ENCODE peak calls at places on chromosomes 13 and 19, in five cellular contexts. One of them, this sample, is unnamed.
A peak's percentile ranks its signal among the peaks of the same experiment; 100 is the strongest.

GRCh38 chr19:40805258-40805868 is 6.4 kb downstream of the EGLN2 start:
- DNase-seq in K562: no peak
- DNase-seq in ascending aorta: no peak
- DNase-seq in tibial artery: no peak
- DNase-seq in pancreas: peak; percentile 53
- DNase-seq in this sample: no peak

GRCh38 chr13:63208811-63209210 is 1793.2 kb upstream of the PCDH20 start:
- DNase-seq in pancreas: no peak
- DNase-seq in ascending aorta: no peak
- DNase-seq in tibial artery: no peak
- DNase-seq in K562: no peak
- DNase-seq in this sample: no peak

GRCh38 chr13:46759861-46760260 is 37.1 kb downstream of the ESD start:
- DNase-seq in tibial artery: no peak
- DNase-seq in pancreas: no peak
- DNase-seq in K562: no peak
- DNase-seq in ascending aorta: no peak
- DNase-seq in this sample: no peak

GRCh38 chr19:55437410-55437809 is 5.7 kb downstream of the SHISA7 start:
- DNase-seq in ascending aorta: no peak
- DNase-seq in pancreas: peak; percentile 31
- DNase-seq in tibial artery: no peak
- DNase-seq in K562: peak; percentile 78
- DNase-seq in this sample: no peak

GRCh38 chr13:86572115-86572514 is 772.9 kb upstream of the SLITRK6 start:
- DNase-seq in K562: no peak
- DNase-seq in tibial artery: no peak
- DNase-seq in ascending aorta: no peak
- DNase-seq in pancreas: no peak
- DNase-seq in this sample: peak; percentile 21

GRCh38 chr13:35723820-35724219 is 247.3 kb upstream of the MAB21L1 start:
- DNase-seq in tibial artery: peak; percentile 53
- DNase-seq in ascending aorta: no peak
- DNase-seq in pancreas: no peak
- DNase-seq in K562: no peak
- DNase-seq in this sample: no peak

GRCh38 chr13:87344176-87344575 is 327.0 kb upstream of the SLITRK5 start:
- DNase-seq in tibial artery: no peak
- DNase-seq in ascending aorta: no peak
- DNase-seq in K562: no peak
- DNase-seq in pancreas: no peak
- DNase-seq in this sample: no peak

GRCh38 chr13:43684947-43685725 is 101.6 kb downstream of the ENOX1 start:
- DNase-seq in K562: no peak
- DNase-seq in pancreas: no peak
- DNase-seq in tibial artery: no peak
- DNase-seq in ascending aorta: no peak
- DNase-seq in this sample: no peak

DNA sequence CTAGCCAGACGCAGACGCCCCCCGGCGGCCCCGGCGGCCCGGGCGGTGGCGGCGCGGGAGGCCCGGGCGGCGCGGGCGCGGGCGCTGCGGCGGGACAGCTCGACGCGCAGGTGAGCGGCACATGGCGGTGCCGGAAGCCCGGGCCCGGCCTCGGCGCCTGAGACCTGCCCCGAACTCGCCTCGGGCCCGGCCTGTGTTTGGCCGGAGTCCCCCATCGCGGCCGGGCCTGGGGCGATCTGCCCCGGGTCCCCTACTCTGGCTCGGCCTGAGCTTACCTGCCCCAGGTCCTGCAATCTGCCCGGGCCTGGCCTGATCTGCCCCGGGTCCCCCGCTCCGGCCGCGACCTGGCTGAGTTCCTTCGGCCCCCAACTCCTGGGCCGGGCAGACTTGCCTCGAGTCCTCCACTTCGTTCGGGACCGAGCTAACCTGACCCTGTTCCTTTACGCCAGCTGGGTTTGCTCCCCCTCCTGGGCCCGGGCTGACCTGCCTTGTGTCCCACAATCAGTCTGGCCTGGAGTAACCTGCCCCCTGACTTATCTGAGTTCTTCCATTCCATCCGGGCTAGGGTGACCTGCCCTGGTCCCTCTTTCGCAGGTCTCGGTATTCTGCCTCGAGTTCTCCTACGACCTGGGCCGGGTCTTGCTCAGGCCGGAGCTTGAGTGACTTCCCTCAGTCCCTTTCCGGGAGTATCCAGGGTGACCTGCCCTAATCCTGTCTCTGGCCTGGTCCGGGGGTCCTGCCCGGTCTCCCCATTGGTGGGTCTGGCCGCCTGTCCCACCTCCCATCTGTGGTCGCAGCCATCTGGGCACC is 777 bp downstream of the UPF1 start:
- DNase-seq in pancreas: no peak
- DNase-seq in ascending aorta: no peak
- DNase-seq in tibial artery: no peak
- DNase-seq in K562: peak; percentile 71
- DNase-seq in this sample: no peak
- H3K27ac ChIP-seq in pancreas: peak overlapping the region; percentile 89
- H3K27ac ChIP-seq in ascending aorta: peak overlapping the region; percentile 34
- H3K27ac ChIP-seq in tibial artery: peak overlapping the region; percentile 79
- H3K27ac ChIP-seq in K562: peak overlapping the region; percentile 96
- H3K27ac ChIP-seq in this sample: no peak overlapping the region

DNA sequence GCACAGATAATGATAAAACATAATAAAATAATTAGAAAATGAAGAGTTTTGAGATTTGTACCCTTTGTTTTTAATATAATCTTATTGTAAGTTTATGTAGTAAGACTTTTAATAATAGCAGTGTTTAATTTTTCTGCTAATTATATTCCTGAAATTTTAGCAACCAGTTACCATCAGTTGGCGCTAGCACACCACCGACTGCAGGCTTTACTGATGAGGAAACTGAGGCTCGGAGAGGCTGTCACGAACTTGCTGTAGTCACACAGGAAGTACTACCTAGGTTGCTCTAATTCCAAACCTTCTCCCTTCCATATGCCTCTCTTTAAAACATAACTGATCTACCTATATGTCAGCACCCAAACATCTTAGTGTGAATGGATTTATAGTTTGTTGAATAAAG is 1.0 kb upstream of the RFXAP start:
- DNase-seq in ascending aorta: no peak
- DNase-seq in pancreas: no peak
- DNase-seq in K562: no peak
- DNase-seq in tibial artery: no peak
- DNase-seq in this sample: no peak
- H3K27ac ChIP-seq in ascending aorta: no peak overlapping the region
- H3K27ac ChIP-seq in pancreas: no peak overlapping the region
- H3K27ac ChIP-seq in K562: no peak overlapping the region
- H3K27ac ChIP-seq in tibial artery: no peak overlapping the region
- H3K27ac ChIP-seq in this sample: no peak overlapping the region

DNA sequence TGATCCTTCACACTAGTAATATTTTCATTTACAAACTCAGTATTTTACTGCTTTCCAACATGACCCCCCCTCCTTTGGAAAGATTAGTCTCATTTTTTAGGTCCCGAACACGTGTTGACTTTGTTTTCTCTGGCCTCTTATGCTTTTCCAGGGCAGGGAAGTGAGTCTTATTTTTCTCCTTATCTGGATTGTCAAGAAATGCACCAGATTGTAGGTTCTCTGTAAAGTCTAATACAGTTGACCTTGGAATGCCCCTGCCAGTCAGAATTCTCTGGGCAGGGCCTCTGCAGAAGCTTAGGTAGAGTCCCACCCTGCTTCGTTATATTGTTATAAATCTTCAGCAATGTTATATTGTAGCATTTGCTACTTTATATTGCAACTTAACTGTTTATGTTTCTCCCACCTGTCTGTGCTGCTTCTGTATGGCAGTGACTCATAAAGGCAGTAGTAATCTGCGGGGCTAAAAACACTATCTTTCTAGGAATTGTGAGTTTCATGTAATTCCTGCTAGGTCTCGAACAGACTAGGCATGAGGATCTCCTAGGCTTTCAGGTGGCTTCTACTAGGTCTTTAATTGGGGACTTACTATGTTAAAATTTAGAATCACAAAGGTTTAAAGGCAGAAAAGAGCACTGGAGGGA is 2.0 kb downstream of the TDRD3 start:
- DNase-seq in pancreas: peak; percentile 15
- DNase-seq in ascending aorta: no peak
- DNase-seq in tibial artery: no peak
- DNase-seq in K562: peak; percentile 32
- DNase-seq in this sample: no peak
- H3K27ac ChIP-seq in pancreas: peak overlapping the region; percentile 96
- H3K27ac ChIP-seq in ascending aorta: peak overlapping the region; percentile 98
- H3K27ac ChIP-seq in tibial artery: peak overlapping the region; percentile 99
- H3K27ac ChIP-seq in K562: peak overlapping the region; percentile 71
- H3K27ac ChIP-seq in this sample: no peak overlapping the region

DNA sequence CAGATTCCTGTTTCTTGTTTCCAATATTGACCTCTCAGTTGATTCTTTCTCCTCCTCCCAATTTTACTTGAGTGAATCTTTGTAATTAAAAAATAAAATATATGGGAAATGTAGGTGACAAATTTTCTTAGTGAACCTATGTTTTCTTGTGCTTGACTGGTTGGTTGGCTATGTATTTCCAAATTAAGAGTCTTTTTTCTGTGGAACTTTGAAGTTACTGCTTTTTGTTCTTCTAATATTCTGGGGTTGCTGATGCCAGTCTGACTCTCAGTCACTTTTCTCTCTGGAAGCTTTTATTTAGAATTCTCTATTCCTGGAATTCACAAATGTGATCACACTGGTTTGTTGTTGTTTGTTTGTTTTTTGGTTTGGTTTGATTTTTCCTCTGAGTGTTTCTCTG is 9.8 kb downstream of the LSM14A start:
- DNase-seq in K562: no peak
- DNase-seq in ascending aorta: no peak
- DNase-seq in tibial artery: no peak
- DNase-seq in pancreas: no peak
- DNase-seq in this sample: no peak
- H3K27ac ChIP-seq in K562: no peak overlapping the region
- H3K27ac ChIP-seq in ascending aorta: no peak overlapping the region
- H3K27ac ChIP-seq in tibial artery: no peak overlapping the region
- H3K27ac ChIP-seq in pancreas: no peak overlapping the region
- H3K27ac ChIP-seq in this sample: no peak overlapping the region

DNA sequence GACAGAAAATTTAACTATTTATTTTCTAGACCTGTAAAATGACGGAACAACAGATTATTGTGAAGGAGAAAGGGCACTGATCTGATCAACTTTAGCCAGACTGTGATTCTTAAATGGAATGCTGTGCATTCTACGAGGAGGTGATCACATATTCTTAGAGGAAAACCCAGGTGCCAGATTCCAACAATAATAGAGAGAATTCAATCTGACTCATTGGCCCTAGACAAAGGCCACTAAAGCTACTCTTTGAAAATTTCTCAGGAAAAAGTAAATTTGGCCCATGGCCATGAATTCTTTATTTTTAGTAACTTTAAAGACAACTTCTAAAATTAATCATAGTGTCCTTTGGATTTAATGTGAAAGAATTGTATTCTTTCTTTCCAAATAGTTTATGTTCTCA is 58.6 kb upstream of the POSTN start:
- DNase-seq in pancreas: no peak
- DNase-seq in tibial artery: no peak
- DNase-seq in ascending aorta: no peak
- DNase-seq in K562: no peak
- DNase-seq in this sample: no peak
- H3K27ac ChIP-seq in pancreas: no peak overlapping the region
- H3K27ac ChIP-seq in tibial artery: peak overlapping the region; percentile 28
- H3K27ac ChIP-seq in ascending aorta: no peak overlapping the region
- H3K27ac ChIP-seq in K562: no peak overlapping the region
- H3K27ac ChIP-seq in this sample: no peak overlapping the region

DNA sequence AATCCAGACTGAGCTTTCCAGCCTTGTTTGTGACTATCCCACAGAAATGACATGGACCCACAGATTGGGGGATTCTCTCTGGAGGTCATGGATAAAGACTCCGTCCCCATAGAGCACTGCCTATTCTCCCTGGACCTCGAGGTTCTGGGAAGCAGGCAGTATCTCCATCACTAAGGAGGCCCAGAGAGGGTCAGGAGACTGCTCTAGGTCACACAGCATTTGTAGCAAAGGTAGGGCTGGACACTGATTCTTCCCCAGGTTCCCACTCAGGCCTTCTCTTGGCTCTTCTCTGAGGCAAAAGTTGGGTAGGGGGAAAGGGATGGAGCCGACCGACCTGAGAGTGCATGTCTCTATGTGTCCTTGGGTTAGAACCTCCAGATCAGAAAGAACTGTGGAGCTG is 80.9 kb downstream of the PTPRS start:
- DNase-seq in ascending aorta: no peak
- DNase-seq in K562: no peak
- DNase-seq in tibial artery: no peak
- DNase-seq in pancreas: no peak
- DNase-seq in this sample: no peak
- H3K27ac ChIP-seq in ascending aorta: no peak overlapping the region
- H3K27ac ChIP-seq in K562: no peak overlapping the region
- H3K27ac ChIP-seq in tibial artery: no peak overlapping the region
- H3K27ac ChIP-seq in pancreas: no peak overlapping the region
- H3K27ac ChIP-seq in this sample: no peak overlapping the region

DNA sequence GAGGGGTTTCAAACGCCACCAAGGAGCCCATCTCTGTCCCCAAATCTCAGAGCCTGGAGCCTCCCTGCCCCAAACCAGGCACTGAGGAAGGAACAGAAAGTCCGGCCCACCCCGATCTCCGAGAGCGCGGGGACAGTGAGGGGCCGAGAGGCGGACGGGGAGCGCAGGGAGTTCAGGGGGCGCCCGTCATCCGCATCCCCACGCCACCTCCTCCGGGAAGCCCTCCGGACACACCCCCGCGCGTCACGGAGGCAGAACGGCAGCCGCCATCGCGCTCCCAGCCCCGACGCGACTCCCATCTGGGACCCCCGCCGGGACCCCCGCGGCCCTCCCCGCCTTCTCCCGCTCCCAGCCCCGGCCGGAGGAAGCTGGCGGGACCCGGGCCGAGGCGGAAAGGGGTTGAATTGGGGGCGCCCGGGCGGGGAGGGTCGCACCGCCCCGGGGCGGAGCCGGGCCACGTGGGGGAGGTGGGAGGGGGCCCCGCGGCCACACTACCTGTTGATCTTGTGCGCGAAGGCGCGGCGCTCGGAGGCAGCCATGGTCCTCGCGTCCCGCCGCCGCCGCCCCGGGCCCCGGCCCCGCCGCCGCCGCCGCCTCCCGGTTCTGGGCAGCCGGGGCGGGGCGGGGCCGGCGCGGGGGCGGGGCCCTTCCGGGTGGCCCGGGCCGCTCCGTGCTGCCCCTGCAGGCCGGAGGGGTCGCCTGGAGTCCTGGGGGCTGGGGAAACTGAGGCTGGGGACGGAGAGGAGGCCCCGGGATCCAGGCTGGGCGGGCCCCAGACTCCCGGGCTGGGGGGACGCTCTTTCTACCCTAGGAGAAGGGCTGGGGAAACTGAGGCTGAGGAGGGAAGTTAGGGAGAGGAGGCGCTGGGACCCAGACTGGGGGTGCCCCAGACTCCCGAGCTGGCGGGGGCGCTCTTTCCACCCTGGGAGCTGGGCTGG is at the start of gene DOCK6:
- DNase-seq in K562: peak; percentile 79
- DNase-seq in tibial artery: no peak
- DNase-seq in ascending aorta: no peak
- DNase-seq in pancreas: peak; percentile 33
- DNase-seq in this sample: no peak
- H3K27ac ChIP-seq in K562: peak within 1 kb of the TSS; percentile 72
- H3K27ac ChIP-seq in tibial artery: peak within 1 kb of the TSS; percentile 91
- H3K27ac ChIP-seq in ascending aorta: peak within 1 kb of the TSS; percentile 71
- H3K27ac ChIP-seq in pancreas: peak within 1 kb of the TSS; percentile 50
- H3K27ac ChIP-seq in this sample: no peak within 1 kb of the TSS